ENCODE peak calls at places on chromosomes 1 and 21, in four cellular contexts. K is A549, O is breast epithelium, J is lower leg skin. X is an unnamed sample.

GRCh38 chr1:41811978-41812852 is 106.5 kb downstream of the HIVEP3 start:
- DNase-seq in K (peak), O (no peak), J (peak), X (peak)

GRCh38 chr1:233790662-233791371 is 113.7 kb upstream of the SLC35F3 start:
- DNase-seq in K (peak), O (no peak), J (peak), X (peak)

GRCh38 chr1:92040971-92041370 is 11.2 kb downstream of the EPHX4 start:
- DNase-seq in K (no peak), O (no peak), J (no peak), X (no peak)

GRCh38 chr1:23369335-23370013 is at the start of gene ZNF436:
- DNase-seq in K (no peak), O (peak), J (peak), X (peak)

GRCh38 chr1:76153856-76154212 is 79.3 kb downstream of the ST6GALNAC3 start:
- DNase-seq in K (no peak), O (no peak), J (no peak), X (no peak)

GRCh38 chr21:44950351-44950750 is 10.5 kb downstream of the SLX9 start:
- DNase-seq in K (no peak), O (no peak), J (no peak), X (no peak)

GRCh38 chr1:166174108-166174507 is 7.3 kb upstream of the FAM78B start:
- DNase-seq in K (no peak), O (no peak), J (no peak), X (no peak)

GRCh38 chr1:43671626-43672330 is 21.8 kb downstream of the KDM4A start:
- DNase-seq in K (no peak), O (no peak), J (no peak), X (no peak)

GRCh38 chr21:39685236-39685635 is 59.7 kb upstream of the IGSF5 start:
- DNase-seq in K (no peak), O (no peak), J (no peak), X (no peak)

GRCh38 chr1:87358219-87358618 is 29.5 kb downstream of the LMO4 start:
- DNase-seq in K (no peak), O (no peak), J (no peak), X (peak)

GRCh38 chr1:32179443-32180185 is at the start of gene TXLNA:
- DNase-seq in K (peak), O (peak), J (peak), X (peak)
- TF ChIP-seq POLR2A in K (peak), O (no peak), J (no peak), X (peak)

GRCh38 chr1:111513410-111514020 is 10.1 kb upstream of the ADORA3 start:
- DNase-seq in K (no peak), O (no peak), J (no peak), X (no peak)
- TF ChIP-seq POLR2A in K (no peak), O (no peak), J (no peak), X (no peak)

DNA sequence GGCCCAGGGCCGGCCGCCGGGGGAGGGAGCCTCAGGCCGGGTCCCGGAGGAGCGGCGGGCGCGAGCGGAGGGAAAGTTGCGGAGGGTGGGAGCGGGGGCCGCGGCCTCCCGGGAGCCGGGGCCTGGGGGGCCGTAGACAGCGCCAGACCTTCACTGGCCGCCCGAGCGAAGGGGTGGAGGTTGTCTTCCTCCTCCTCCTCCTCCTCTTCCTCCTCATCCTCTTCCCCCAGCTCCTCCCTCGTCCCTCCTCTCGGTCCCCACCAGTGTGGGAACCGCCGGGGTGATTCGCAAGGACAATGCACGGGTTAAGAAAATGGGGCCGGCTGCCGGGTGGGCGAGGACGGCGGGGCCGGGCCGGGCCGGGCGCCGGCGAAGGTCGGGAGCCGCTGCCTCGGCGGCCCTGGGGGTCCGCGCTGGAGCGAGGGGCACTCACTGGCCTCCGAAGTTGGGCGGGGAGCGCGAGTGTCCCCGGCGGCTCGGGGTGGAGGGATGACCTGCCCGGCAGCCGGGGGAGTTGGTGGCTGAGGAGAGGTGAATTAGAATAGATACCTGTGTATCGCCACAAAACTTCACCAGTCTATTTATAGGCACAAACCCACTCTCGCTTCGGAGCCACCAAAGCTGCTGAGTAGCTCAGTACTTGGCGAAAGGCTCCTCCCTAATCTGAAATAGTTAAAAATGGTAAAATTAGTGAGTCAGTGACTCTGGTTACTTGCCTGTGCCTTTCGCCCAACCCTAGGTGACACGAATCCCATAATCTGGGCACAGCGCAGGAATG is 1.4 kb downstream of the DYRK1A start:
- DNase-seq in K (no peak), O (no peak), J (peak), X (peak)
- TF ChIP-seq POLR2A in K (no peak), O (no peak), J (no peak), X (no peak)

GRCh38 chr1:227563319-227564201 is at the start of gene ZNF678:
- DNase-seq in K (peak), O (peak), J (peak), X (peak)
- TF ChIP-seq POLR2A in K (peak), O (no peak), J (no peak), X (peak)

GRCh38 chr1:1919304-1920056 is 401 bp upstream of the TMEM52 start:
- DNase-seq in K (peak), O (peak), J (peak), X (peak)
- TF ChIP-seq POLR2A in K (no peak), O (no peak), J (no peak), X (no peak)

GRCh38 chr1:19814681-19815503 is at the start of gene RNF186:
- DNase-seq in K (no peak), O (peak), J (no peak), X (no peak)

GRCh38 chr1:19811206-19811851 is 3.8 kb downstream of the RNF186 start:
- DNase-seq in K (peak), O (no peak), J (no peak), X (peak)

GRCh38 chr1:19814244-19814661 is 830 bp downstream of the RNF186 start:
- DNase-seq in K (no peak), O (no peak), J (no peak), X (no peak)

GRCh38 chr1:19813651-19813960 is 1.5 kb downstream of the RNF186 start:
- DNase-seq in K (no peak), O (no peak), J (no peak), X (no peak)

DNA sequence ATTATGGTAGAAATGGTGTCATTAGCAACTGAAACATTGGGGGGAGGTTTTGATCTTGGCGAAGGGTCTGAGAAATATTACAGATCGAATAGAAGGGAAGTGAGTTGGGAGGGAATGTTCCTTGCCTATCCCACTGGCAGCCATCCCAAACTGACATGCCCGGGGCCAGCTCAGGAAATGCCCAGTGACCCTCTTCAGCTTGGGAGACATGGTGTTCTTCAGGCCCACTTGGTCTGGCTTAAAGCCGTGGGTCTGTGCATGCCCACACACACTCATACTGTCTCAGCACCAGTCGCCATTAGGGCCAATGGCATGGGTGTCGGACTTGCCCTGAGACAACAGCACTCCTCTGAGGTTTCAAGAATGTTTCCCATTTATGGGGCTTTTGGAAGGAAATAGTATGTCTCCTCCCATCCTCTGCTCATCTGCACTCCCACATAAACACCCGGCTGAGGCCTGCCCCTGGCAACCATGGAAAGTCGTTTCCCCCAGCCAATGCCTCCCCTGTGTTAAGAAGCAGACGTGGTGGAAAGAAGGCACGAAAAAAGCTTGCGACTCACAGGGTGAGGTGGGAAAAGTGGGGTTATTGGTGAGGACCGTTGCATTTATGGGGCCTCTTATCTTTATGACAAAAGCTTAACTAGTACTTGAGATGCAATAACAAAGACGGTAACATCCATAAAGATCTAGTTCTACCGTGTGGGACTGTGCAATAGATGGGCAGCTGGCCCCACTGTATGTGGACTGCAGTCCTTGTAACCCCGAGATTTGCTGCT is 2.0 kb downstream of the RNF186 start:
- DNase-seq in K (no peak), O (no peak), J (no peak), X (no peak)
- TF ChIP-seq POLR2A in K (no peak), O (no peak), J (no peak), X (no peak)

DNA sequence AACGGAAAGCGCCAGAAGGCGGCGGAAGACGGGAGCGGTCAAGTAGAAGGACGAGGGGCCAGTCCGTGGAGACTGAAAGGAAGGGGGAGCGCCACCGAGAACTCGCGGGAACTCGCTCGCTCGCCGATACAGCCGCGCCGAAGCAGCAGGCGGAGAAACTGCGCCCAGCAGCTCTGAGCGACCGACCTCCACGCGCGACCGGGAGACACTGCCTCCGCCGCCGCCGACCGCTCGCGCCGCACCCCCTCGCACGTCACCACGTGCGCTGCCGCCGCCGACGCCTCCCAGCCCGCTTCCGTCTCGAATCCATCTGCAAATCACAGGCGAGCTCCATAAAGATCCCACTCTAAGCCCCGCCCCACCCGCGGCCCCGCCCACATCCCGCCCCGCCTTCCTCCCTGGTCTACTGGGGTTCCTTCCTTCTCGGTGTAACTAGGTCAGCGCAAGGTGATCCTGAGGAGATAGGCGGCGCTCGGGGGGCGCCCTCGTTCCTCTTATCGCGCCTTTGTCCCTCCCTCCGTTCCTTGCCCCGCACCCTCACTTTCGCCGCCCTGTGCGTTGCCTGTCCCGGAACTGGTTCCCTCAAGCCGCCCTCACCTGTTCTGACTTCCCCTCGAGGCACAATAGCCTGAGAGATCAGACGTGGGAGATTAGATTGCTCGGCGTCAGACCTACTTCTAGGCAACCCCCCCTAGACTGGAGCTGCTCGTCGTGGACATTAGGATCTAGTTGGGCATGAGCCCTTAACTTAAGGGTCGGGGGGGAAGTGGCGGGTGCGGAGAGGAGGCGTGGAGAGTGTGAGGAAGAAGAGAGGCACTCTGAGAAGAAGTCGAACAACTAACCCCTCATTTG is at the start of gene IVNS1ABP:
- DNase-seq in K (peak), O (peak), J (peak), X (peak)
- TF ChIP-seq POLR2A in K (peak), O (peak), J (peak), X (peak)

GRCh38 chr1:222466150-222466865 is 81.6 kb downstream of the HHIPL2 start:
- DNase-seq in K (peak), O (no peak), J (no peak), X (no peak)

GRCh38 chr1:222463059-222463730 is 84.7 kb downstream of the HHIPL2 start:
- DNase-seq in K (no peak), O (no peak), J (no peak), X (no peak)

GRCh38 chr1:222464841-222465210 is 83.1 kb downstream of the HHIPL2 start:
- DNase-seq in K (peak), O (peak), J (peak), X (peak)

GRCh38 chr1:222462598-222462997 is 85.3 kb downstream of the HHIPL2 start:
- DNase-seq in K (no peak), O (no peak), J (no peak), X (no peak)

GRCh38 chr1:222465211-222466041 is 82.5 kb downstream of the HHIPL2 start:
- DNase-seq in K (peak), O (peak), J (peak), X (peak)
- TF ChIP-seq POLR2A in K (peak), O (no peak), J (no peak), X (no peak)

DNA sequence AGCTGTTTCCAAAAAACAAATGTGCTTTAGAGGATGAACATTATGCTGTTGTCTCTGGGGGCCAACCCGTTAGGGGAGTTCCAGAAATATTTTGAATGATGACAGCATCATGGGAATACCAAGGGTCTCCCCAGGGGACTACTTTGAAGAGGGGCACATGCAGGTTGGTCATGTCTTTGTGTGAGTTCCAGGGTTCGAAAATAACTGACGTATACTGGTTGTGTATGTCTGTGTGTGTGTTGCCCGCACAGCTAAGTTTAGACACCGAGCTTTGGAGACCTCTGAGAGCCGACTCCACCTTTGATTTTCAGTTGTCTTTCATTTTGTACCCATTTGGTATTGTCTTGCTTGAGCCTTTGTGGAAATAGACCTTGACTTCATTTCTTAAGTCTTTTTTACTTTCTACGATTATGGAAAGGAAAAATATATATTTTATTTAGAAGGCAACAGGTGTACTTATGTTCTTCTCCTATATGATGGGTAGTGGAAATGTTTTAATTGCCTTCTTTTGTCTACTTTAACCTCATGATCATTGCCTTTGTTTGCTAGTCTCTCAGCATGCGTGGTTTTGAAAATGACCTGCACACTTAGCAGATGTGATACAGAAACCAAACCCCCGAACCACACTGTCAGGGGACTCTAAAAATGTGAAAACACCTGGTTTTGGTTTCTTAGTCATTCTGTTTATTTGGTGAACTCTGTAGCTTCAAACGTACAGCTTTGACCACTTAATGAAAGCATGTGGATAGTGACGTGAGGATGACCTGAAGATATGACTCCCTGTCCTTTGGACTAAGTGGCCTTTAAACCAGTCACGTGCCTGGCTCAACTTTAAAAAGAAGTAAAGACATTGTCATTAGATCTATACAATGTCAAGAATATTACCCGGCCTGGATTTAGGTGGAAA is 56.5 kb downstream of the GALNT2 start:
- DNase-seq in K (no peak), O (no peak), J (no peak), X (no peak)
- TF ChIP-seq POLR2A in K (no peak), O (no peak), J (no peak), X (no peak)

DNA sequence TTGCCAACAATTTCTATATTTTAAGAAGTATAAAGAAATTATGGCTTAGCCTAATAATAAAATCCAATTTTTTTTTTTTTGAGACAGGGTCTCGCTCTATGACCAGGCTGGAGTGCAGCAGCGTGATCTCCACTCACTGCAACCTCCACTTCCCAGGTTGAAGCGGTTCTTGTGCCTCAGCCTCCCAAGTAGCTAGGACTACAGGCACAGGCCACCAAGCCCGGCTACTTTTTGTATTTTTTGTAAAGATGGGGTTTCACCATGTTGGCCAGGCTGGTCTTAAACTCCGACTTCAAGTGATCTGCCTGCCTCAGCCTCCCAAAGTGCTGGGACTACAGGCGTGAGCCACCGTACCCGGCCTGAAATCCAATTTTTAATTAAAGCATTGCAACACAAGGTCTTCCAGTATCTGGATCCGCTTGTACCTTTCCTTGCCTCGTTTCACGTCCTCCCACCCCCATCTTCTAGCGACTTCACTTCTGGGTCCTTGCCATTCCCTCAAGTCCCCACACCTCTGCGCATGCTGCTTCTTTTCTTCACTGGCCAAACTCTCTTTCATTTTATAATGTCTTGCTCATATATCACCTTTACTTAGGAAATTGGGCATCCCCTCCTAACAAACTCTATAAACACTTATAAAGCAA is 2.3 kb downstream of the FUBP1 start:
- DNase-seq in K (no peak), O (no peak), J (no peak), X (peak)
- TF ChIP-seq POLR2A in K (no peak), O (no peak), J (no peak), X (no peak)

X was measured in NB4.